ENCODE peak calls at places on chromosomes 6 and 20, in ten cellular contexts. Z is AG04449, A is endothelial cell, E is fibroblast of mammary gland, T is heart right ventricle, C is fibroblast of the aortic adventitia, R is endodermal cell, N is tibial nerve, W is neural crest cell, P is Peyer's patch. F is an unnamed sample.

GRCh38 chr6:22147983-22148797 is 148.6 kb downstream of the PRL start:
- DNase-seq in P (no peak), A (no peak), E (peak), T (peak), Z (peak), N (no peak), C (peak), W (no peak), R (no peak), F (no peak)

GRCh38 chr6:152309648-152310047 is 327.5 kb downstream of the SYNE1 start:
- DNase-seq in A (no peak), R (no peak), E (no peak), P (no peak), W (no peak), C (no peak), N (no peak), Z (no peak), T (no peak), F (no peak)

GRCh38 chr6:88238065-88238464 is 71.9 kb upstream of the CNR1 start:
- DNase-seq in W (no peak), T (no peak), R (peak), N (no peak), A (peak), Z (no peak), P (no peak), E (peak), C (no peak), F (no peak)

GRCh38 chr6:6556738-6557503 is 31.6 kb upstream of the LY86 start:
- DNase-seq in P (no peak), T (peak), E (peak), N (no peak), W (peak), Z (no peak), C (peak), A (peak), R (peak), F (peak)

GRCh38 chr20:61900376-61901293 is 165.0 kb downstream of the TAF4 start:
- DNase-seq in A (no peak), T (no peak), W (no peak), N (no peak), R (no peak), E (no peak), P (no peak), Z (no peak), C (peak), F (no peak)

GRCh38 chr6:152099816-152100618 is 292.5 kb downstream of the ESR1 start:
- DNase-seq in T (peak), Z (no peak), E (peak), A (no peak), W (no peak), C (peak), P (no peak), N (no peak), R (no peak), F (no peak)

GRCh38 chr6:16803294-16804006 is 42.2 kb upstream of the ATXN1 start:
- DNase-seq in R (peak), P (no peak), T (peak), Z (peak), E (peak), C (peak), A (peak), W (peak), N (no peak), F (no peak)

GRCh38 chr6:152552616-152553209 is 84.4 kb downstream of the SYNE1 start:
- DNase-seq in R (peak), W (peak), P (no peak), E (peak), Z (no peak), A (peak), N (no peak), T (peak), C (peak), F (no peak)

GRCh38 chr6:107132330-107132954 is 17.1 kb upstream of the BEND3 start:
- DNase-seq in N (no peak), W (peak), T (no peak), R (peak), C (peak), A (peak), P (no peak), Z (no peak), E (peak), F (no peak)

GRCh38 chr6:136647363-136647763 is 97.1 kb upstream of the MAP7 start:
- DNase-seq in N (no peak), P (no peak), T (peak), W (no peak), A (no peak), Z (no peak), E (peak), R (no peak), C (peak), F (no peak)

GRCh38 chr6:38427492-38428210 is 212.1 kb downstream of the BTBD9 start:
- DNase-seq in Z (no peak), W (no peak), T (no peak), E (no peak), A (no peak), P (no peak), N (no peak), R (no peak), C (no peak), F (no peak)

GRCh38 chr6:31632279-31632946 is 11.9 kb downstream of the PRRC2A start:
- DNase-seq in N (no peak), R (no peak), P (no peak), A (no peak), T (no peak), C (no peak), W (no peak), Z (no peak), E (no peak), F (no peak)

GRCh38 chr20:18388860-18389259 is 78.0 kb downstream of the DZANK1 start:
- DNase-seq in W (no peak), T (no peak), E (peak), R (no peak), N (no peak), P (no peak), C (peak), A (no peak), Z (peak), F (no peak)

GRCh38 chr6:16292942-16293341 is 54.6 kb downstream of the GMPR start:
- DNase-seq in N (no peak), T (no peak), E (no peak), R (no peak), A (no peak), P (no peak), Z (no peak), W (no peak), C (no peak), F (no peak)

GRCh38 chr6:67683960-67684359 is 951.1 kb upstream of the ADGRB3 start:
- DNase-seq in C (peak), T (no peak), A (no peak), P (no peak), Z (no peak), E (peak), R (no peak), W (no peak), N (no peak), F (no peak)

GRCh38 chr20:19688031-19688806 is 69.8 kb upstream of the RIN2 start:
- DNase-seq in T (peak), E (peak), N (peak), A (peak), R (peak), C (peak), P (peak), W (peak), Z (peak), F (no peak)

GRCh38 chr6:39211183-39211582 is 18.1 kb downstream of the KCNK5 start:
- DNase-seq in R (no peak), P (peak), Z (no peak), E (no peak), N (no peak), W (no peak), A (no peak), C (no peak), T (no peak), F (no peak)

GRCh38 chr6:44664716-44665115 is 277.2 kb downstream of the CDC5L start:
- DNase-seq in N (no peak), W (no peak), Z (peak), E (no peak), A (no peak), R (peak), C (no peak), T (no peak), P (no peak), F (no peak)

GRCh38 chr6:46909371-46909770 is 12.4 kb downstream of the ADGRF5 start:
- DNase-seq in R (peak), A (peak), E (no peak), C (no peak), W (no peak), T (no peak), P (no peak), Z (no peak), N (no peak), F (no peak)

GRCh38 chr6:148629197-148629909 is 117.5 kb upstream of the UST start:
- DNase-seq in Z (peak), R (no peak), T (no peak), E (peak), W (no peak), C (peak), N (no peak), P (no peak), A (no peak), F (no peak)

GRCh38 chr6:166258854-166259276 is 49.3 kb downstream of the PRR18 start:
- DNase-seq in R (no peak), E (no peak), N (peak), P (no peak), Z (no peak), W (no peak), T (no peak), C (no peak), A (no peak), F (no peak)

GRCh38 chr20:1440024-1440423 is 26.6 kb downstream of the NSFL1C start:
- DNase-seq in T (no peak), W (no peak), A (peak), R (peak), Z (no peak), C (no peak), E (peak), N (no peak), P (no peak), F (no peak)

GRCh38 chr6:134175532-134176282 is 123.3 kb upstream of the SLC2A12 start:
- DNase-seq in A (no peak), E (peak), R (peak), W (peak), T (peak), Z (no peak), P (peak), C (peak), N (peak), F (no peak)

GRCh38 chr6:163415176-163415619 is 680 bp downstream of the QKI start:
- DNase-seq in C (no peak), T (no peak), N (no peak), R (peak), Z (no peak), P (peak), A (no peak), E (no peak), W (peak), F (peak)

GRCh38 chr6:150599199-150600002 is at the start of gene PLEKHG1:
- DNase-seq in P (peak), Z (no peak), N (peak), R (peak), W (peak), A (peak), T (peak), E (peak), C (peak), F (peak)

GRCh38 chr20:38804682-38805501 is 605 bp upstream of the PPP1R16B start:
- DNase-seq in T (no peak), P (peak), Z (no peak), A (peak), N (no peak), C (no peak), R (peak), E (no peak), W (no peak), F (peak)

GRCh38 chr6:48567016-48567415 is 456.0 kb upstream of the PTCHD4 start:
- DNase-seq in T (no peak), C (peak), E (peak), A (no peak), N (no peak), P (no peak), R (no peak), W (no peak), Z (no peak), F (no peak)

GRCh38 chr6:33840064-33840926 is 36.5 kb upstream of the MLN start:
- DNase-seq in W (no peak), A (no peak), P (no peak), R (no peak), Z (peak), C (peak), N (no peak), T (peak), E (peak), F (no peak)

GRCh38 chr6:14824060-14824834 is 421.6 kb upstream of the JARID2 start:
- DNase-seq in E (no peak), N (no peak), C (peak), Z (no peak), R (no peak), W (no peak), T (no peak), A (no peak), P (no peak), F (no peak)

DNA sequence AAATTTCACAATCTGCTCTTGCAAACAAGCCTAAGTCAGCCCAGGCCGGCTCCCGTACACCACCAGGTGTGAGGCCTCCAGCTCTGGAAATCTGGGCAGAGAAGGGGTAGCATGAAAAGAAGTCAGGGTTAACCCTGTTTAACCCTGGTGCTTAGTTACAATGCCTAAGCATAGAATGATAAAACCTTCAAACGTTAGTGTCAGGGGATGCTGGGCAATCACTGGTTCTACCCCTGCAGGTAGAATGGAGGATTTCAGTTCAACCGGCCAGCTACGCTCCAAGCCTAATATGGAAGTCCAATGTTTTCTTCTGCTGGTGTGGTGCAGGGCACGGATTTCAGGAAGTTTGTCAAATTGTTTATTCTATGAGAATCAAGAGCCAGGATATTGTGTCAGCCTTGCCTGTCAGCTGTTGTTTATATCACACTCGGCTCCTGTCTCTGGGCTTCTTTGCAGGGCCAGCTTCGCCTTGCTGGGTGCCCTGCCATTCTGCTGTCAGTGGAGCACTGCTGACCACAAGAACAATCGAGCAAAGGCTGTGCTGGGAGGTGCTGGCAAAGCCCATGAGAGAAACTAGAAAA is 20.2 kb upstream of the CD93 start:
- DNase-seq in Z (no peak), N (no peak), P (no peak), W (no peak), A (peak), C (no peak), R (no peak), T (peak), E (no peak), F (no peak)
- TF ChIP-seq CTCF in Z (no peak), N (no peak), P (no peak), W (peak), A (peak), C (no peak), R (peak), T (no peak), E (no peak), F (no peak)

DNA sequence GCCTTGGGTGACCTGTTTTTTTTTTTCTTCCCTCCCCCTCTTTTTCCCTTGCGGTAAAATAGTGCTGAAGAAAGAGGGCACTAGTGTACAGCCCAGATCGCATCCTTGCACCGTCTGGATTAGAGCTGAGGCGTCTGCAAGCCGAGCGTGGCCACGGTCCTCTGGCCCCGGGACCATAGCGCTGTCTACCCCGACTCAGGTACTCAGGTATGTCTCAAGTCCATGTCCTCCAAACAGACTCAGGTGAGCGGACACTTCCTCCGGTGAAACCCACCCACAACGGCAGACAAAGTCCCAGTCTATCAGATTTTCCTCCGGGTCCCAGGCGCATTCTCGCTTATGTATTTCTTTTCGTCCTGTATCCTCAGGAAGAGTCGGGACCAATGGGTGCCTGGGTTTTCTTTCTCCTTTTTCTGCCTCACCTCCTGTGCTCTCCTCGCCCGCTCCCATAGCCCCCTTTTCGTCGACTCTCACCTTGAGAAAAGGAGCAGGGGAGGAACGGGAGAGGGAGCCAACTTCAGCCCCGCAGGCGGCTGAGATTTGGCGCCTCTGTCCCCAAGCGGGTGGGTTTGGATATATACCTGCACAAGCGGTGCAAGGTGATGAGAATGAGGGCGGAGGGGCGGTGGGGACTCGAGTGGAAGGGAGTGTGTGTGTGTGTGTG is 1.1 kb upstream of the GRM1 start:
- DNase-seq in T (no peak), E (peak), A (peak), Z (no peak), N (no peak), C (no peak), P (peak), R (peak), W (no peak), F (no peak)
- TF ChIP-seq CTCF in T (no peak), E (peak), A (no peak), Z (no peak), N (no peak), C (no peak), P (no peak), R (peak), W (no peak), F (no peak)

GRCh38 chr20:46407671-46407996 is 1.2 kb upstream of the ELMO2 start:
- DNase-seq in T (no peak), A (no peak), Z (no peak), N (no peak), E (no peak), W (no peak), P (no peak), R (no peak), C (no peak), F (no peak)

GRCh38 chr20:46402236-46402886 is 4.1 kb downstream of the ELMO2 start:
- DNase-seq in N (no peak), C (peak), Z (no peak), W (no peak), A (no peak), R (peak), E (peak), P (no peak), T (no peak), F (no peak)

GRCh38 chr20:46408281-46408731 is 1.9 kb upstream of the ELMO2 start:
- DNase-seq in Z (no peak), N (no peak), A (no peak), C (no peak), R (no peak), P (no peak), W (no peak), E (no peak), T (no peak), F (no peak)

GRCh38 chr20:46406986-46407670 is 713 bp upstream of the ELMO2 start:
- DNase-seq in C (no peak), Z (no peak), P (peak), W (no peak), N (peak), A (peak), R (peak), T (peak), E (no peak), F (no peak)

DNA sequence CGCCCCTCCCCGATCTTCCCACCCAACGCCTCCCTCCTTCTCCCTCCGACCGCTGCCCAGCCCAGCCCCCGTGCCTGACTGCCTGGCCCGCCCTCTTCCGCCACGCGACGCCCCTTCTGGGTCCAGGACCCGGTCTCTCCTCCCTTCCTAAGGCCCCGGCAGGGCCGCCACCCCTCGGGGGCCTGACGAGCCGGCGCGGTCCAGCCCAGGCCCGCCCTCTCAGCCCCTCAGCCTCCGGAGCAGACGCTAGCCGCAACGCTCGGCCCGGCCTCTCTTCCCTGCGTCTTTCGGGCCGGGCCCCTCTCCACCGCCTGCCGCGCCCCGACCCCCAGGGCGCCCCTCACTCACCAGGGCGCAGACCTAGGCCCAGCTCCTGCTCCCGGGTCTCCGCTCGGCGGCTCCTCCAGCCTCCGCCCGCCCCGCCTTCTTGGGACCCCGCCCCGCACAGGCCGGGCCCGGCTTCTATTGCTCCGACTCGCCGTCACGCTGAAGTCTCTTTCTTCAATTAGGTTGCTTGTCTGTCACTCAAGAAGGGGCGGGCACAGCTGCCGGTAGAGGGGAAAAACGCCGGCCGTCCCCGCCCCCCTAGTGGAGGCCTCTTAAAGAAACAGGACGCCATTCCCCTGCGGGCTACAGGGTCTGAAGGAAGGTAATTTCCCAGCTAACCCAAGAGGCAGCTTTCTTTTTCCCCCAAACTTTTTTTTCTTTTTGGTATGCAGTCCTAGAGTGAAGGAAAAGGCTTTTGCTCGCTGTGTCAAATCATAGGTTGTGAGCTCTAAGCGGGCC is at the start of gene ELMO2:
- DNase-seq in N (peak), Z (peak), W (peak), C (peak), R (peak), P (peak), E (peak), A (peak), T (peak), F (peak)
- TF ChIP-seq CTCF in N (no peak), Z (no peak), W (peak), C (peak), R (peak), P (peak), E (no peak), A (peak), T (no peak), F (no peak)

DNA sequence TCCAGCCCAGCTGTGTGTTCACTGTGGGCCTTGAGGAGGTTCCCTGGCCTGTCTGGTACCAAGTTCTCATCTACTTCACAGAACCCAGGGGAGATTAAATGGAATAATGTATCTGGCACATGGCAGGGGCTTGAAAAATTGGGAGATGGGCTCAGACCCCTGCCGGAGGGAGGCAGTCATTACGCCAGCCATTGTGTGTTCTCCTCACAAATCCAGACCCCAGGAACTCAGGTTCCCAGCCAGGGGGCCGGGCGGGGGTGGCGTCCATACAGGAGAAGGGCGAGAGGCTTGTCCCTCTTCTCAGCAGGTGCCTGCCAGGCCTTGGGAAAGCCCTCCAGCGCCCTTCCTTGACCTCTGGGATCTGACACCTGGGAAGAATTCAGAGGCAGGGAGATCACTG is 8.1 kb downstream of the NOL4L start:
- DNase-seq in W (no peak), R (peak), N (no peak), Z (no peak), E (no peak), C (no peak), A (no peak), T (no peak), P (no peak), F (no peak)
- TF ChIP-seq CTCF in W (peak), R (peak), N (no peak), Z (peak), E (no peak), C (peak), A (no peak), T (no peak), P (no peak), F (no peak)

DNA sequence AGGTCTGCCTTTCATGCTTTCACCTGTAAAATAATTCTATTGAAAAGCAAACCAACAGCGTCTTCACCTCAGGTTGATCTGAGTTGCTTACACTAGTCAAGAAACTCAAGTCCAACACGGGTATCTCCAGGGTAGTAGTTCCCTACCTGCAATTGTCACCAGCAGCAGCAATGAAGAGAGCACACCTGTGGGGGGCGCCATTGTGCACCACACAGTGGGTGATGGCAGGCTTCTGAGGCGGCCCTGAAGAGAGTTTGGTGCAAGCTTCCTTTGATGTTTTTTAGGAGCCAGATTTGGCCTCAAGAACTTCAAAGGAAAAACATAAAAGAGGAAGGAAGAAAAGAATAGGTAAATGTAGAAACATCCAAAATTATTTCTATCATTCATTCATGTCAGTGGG is 45.1 kb downstream of the KIAA0319 start:
- DNase-seq in N (no peak), W (no peak), E (no peak), A (no peak), Z (no peak), P (no peak), T (no peak), R (peak), C (no peak), F (no peak)
- TF ChIP-seq CTCF in N (no peak), W (peak), E (no peak), A (no peak), Z (no peak), P (no peak), T (no peak), R (peak), C (no peak), F (no peak)

F was measured in activated B cell treated with CpG ODN at 0.5 μM for 24 hours.